ENCODE peak calls at places on chromosome 22, in ten cellular contexts. X, M, D, H, Z, J, Q, I, E and O are unnamed samples.

GRCh38 chr22:48841881-48842582 is 985.6 kb downstream of the BRD1 start:
- DNase-seq in X (no peak), M (no peak), D (no peak), H (no peak), Z (no peak), J (no peak), Q (no peak), I (no peak), E (no peak), O (no peak)

GRCh38 chr22:37731804-37732471 is 35.1 kb downstream of the TRIOBP start:
- DNase-seq in X (no peak), M (no peak), D (no peak), H (no peak), Z (peak), J (no peak), Q (no peak), I (no peak), E (no peak), O (no peak)

GRCh38 chr22:33851985-33852384 is 68.3 kb downstream of the LARGE1 start:
- DNase-seq in X (no peak), M (no peak), D (no peak), H (no peak), Z (no peak), J (no peak), Q (no peak), I (no peak), E (no peak), O (no peak)

GRCh38 chr22:46450931-46451660 is 86.3 kb downstream of the CELSR1 start:
- DNase-seq in X (no peak), M (no peak), D (no peak), H (no peak), Z (no peak), J (no peak), Q (no peak), I (no peak), E (no peak), O (peak)

GRCh38 chr22:47775686-47776085 is 1013.2 kb downstream of the TBC1D22A start:
- DNase-seq in X (no peak), M (no peak), D (no peak), H (no peak), Z (peak), J (no peak), Q (no peak), I (no peak), E (no peak), O (peak)

GRCh38 chr22:39543095-39543494 is 10.5 kb upstream of the RPS19BP1 start:
- DNase-seq in X (no peak), M (no peak), D (no peak), H (no peak), Z (no peak), J (peak), Q (peak), I (no peak), E (peak), O (peak)

GRCh38 chr22:36208162-36208765 is 6.7 kb upstream of the APOL4 start:
- DNase-seq in X (no peak), M (no peak), D (no peak), H (no peak), Z (no peak), J (no peak), Q (no peak), I (no peak), E (no peak), O (no peak)

GRCh38 chr22:47165338-47165931 is 403.0 kb downstream of the TBC1D22A start:
- DNase-seq in X (peak), M (no peak), D (peak), H (no peak), Z (no peak), J (no peak), Q (no peak), I (peak), E (peak), O (no peak)

GRCh38 chr22:37126882-37127281 is 17.4 kb upstream of the TMPRSS6 start:
- DNase-seq in X (no peak), M (no peak), D (no peak), H (no peak), Z (no peak), J (peak), Q (no peak), I (no peak), E (peak), O (peak)

GRCh38 chr22:27669798-27670599 is 131.6 kb downstream of the MN1 start:
- DNase-seq in X (no peak), M (no peak), D (no peak), H (no peak), Z (peak), J (no peak), Q (no peak), I (no peak), E (no peak), O (no peak)

GRCh38 chr22:46297151-46297819 is 615 bp downstream of the GTSE1 start:
- DNase-seq in X (no peak), M (no peak), D (no peak), H (no peak), Z (no peak), J (peak), Q (peak), I (peak), E (no peak), O (peak)

GRCh38 chr22:36364255-36365019 is 23.3 kb downstream of the MYH9 start:
- DNase-seq in X (no peak), M (no peak), D (no peak), H (no peak), Z (no peak), J (no peak), Q (no peak), I (no peak), E (no peak), O (no peak)

GRCh38 chr22:19003518-19003917 is 67.4 kb upstream of the PRODH start:
- DNase-seq in X (no peak), M (no peak), D (no peak), H (no peak), Z (no peak), J (no peak), Q (no peak), I (no peak), E (no peak), O (no peak)

GRCh38 chr22:28155808-28156207 is 236.8 kb upstream of the PITPNB start:
- DNase-seq in X (no peak), M (no peak), D (no peak), H (no peak), Z (no peak), J (no peak), Q (no peak), I (no peak), E (no peak), O (no peak)

GRCh38 chr22:40387758-40388157 is 17.4 kb downstream of the SGSM3 start:
- DNase-seq in X (no peak), M (no peak), D (no peak), H (no peak), Z (peak), J (no peak), Q (no peak), I (no peak), E (no peak), O (peak)

GRCh38 chr22:40878937-40879336 is 17.0 kb upstream of the DNAJB7 start:
- DNase-seq in X (no peak), M (no peak), D (no peak), H (no peak), Z (no peak), J (no peak), Q (no peak), I (no peak), E (no peak), O (no peak)

GRCh38 chr22:48779661-48780596 is 1047.7 kb downstream of the BRD1 start:
- DNase-seq in X (no peak), M (no peak), D (peak), H (no peak), Z (no peak), J (no peak), Q (no peak), I (no peak), E (no peak), O (no peak)

GRCh38 chr22:50233223-50233622 is 11.6 kb downstream of the TUBGCP6 start:
- DNase-seq in X (no peak), M (no peak), D (no peak), H (no peak), Z (no peak), J (no peak), Q (no peak), I (no peak), E (no peak), O (no peak)

GRCh38 chr22:36828815-36829214 is 12.0 kb upstream of the PVALB start:
- DNase-seq in X (no peak), M (no peak), D (no peak), H (no peak), Z (no peak), J (no peak), Q (no peak), I (no peak), E (no peak), O (peak)

GRCh38 chr22:31611065-31611760 is 50.8 kb downstream of the PISD start:
- DNase-seq in X (peak), M (no peak), D (no peak), H (no peak), Z (no peak), J (peak), Q (no peak), I (peak), E (no peak), O (no peak)

GRCh38 chr22:38167988-38168407 is 13.6 kb downstream of the PLA2G6 start:
- DNase-seq in X (no peak), M (no peak), D (peak), H (no peak), Z (peak), J (no peak), Q (no peak), I (no peak), E (no peak), O (no peak)

GRCh38 chr22:21455334-21456089 is 11.7 kb upstream of the TMEM191C start:
- DNase-seq in X (no peak), M (no peak), D (no peak), H (no peak), Z (peak), J (no peak), Q (peak), I (no peak), E (no peak), O (no peak)

GRCh38 chr22:27046126-27046525 is 388.7 kb downstream of the MIAT start:
- DNase-seq in X (no peak), M (no peak), D (no peak), H (no peak), Z (no peak), J (no peak), Q (no peak), I (no peak), E (no peak), O (peak)

GRCh38 chr22:45885941-45886395 is 91.0 kb downstream of the WNT7B start:
- DNase-seq in X (no peak), M (no peak), D (no peak), H (no peak), Z (no peak), J (peak), Q (no peak), I (no peak), E (no peak), O (no peak)

GRCh38 chr22:36227396-36227795 is 11.9 kb downstream of the APOL2 start:
- DNase-seq in X (no peak), M (no peak), D (peak), H (no peak), Z (no peak), J (no peak), Q (no peak), I (no peak), E (no peak), O (no peak)

GRCh38 chr22:46007848-46008261 is 30.9 kb upstream of the WNT7B start:
- DNase-seq in X (no peak), M (no peak), D (peak), H (no peak), Z (peak), J (peak), Q (peak), I (peak), E (no peak), O (peak)

GRCh38 chr22:20132686-20133246 is 1.2 kb downstream of the ZDHHC8 start:
- DNase-seq in X (no peak), M (no peak), D (no peak), H (no peak), Z (no peak), J (no peak), Q (no peak), I (no peak), E (no peak), O (no peak)